ENCODE peak calls at places on chromosomes 3 and 15, in six cellular contexts. J is HCT116, M is K562, H is SK-N-SH, R is HepG2, N is GM12878. Z is an unnamed sample.

GRCh38 chr3:151707216-151707615 is 26.5 kb upstream of the AADACL2 start:
- DNase-seq in J (no peak), M (no peak), H (no peak), R (no peak), N (no peak), Z (no peak)

GRCh38 chr3:111151438-111151837 is 79.8 kb downstream of the NECTIN3 start:
- DNase-seq in J (peak; percentile 57), M (no peak), H (no peak), R (peak; percentile 27), N (no peak), Z (no peak)

GRCh38 chr3:72380711-72381508 is 467.3 kb downstream of the SHQ1 start:
- DNase-seq in J (no peak), M (no peak), H (no peak), R (no peak), N (no peak), Z (no peak)

GRCh38 chr3:50624634-50625033 is 7.7 kb downstream of the MAPKAPK3 start:
- DNase-seq in J (no peak), M (no peak), H (no peak), R (peak; percentile 45), N (no peak), Z (peak; percentile 87)

GRCh38 chr3:45275006-45275704 is 49.1 kb upstream of the TMEM158 start:
- DNase-seq in J (no peak), M (no peak), H (no peak), R (no peak), N (no peak), Z (no peak)

GRCh38 chr3:103613738-103614137 is 1178.9 kb downstream of the ZPLD1 start:
- DNase-seq in J (no peak), M (no peak), H (no peak), R (no peak), N (no peak), Z (no peak)

GRCh38 chr3:122305818-122306621 is 19.0 kb upstream of the CSTA start:
- DNase-seq in J (peak; percentile 23), M (peak; percentile 4), H (no peak), R (peak; percentile 67), N (no peak), Z (peak; percentile 61)

GRCh38 chr3:44026224-44026865 is 215.3 kb upstream of the TOPAZ1 start:
- DNase-seq in J (no peak), M (no peak), H (no peak), R (no peak), N (no peak), Z (peak; percentile 24)

GRCh38 chr15:62272290-62272689 is 107.2 kb upstream of the C2CD4B start:
- DNase-seq in J (no peak), M (no peak), H (no peak), R (no peak), N (no peak), Z (no peak)

GRCh38 chr3:154480033-154480432 is 50.0 kb upstream of the GPR149 start:
- DNase-seq in J (no peak), M (no peak), H (no peak), R (no peak), N (no peak), Z (no peak)

GRCh38 chr15:96150277-96150676 is 180.2 kb upstream of the NR2F2 start:
- DNase-seq in J (no peak), M (no peak), H (no peak), R (no peak), N (no peak), Z (no peak)

GRCh38 chr3:190192807-190193206 is 72.1 kb upstream of the P3H2 start:
- DNase-seq in J (no peak), M (no peak), H (no peak), R (no peak), N (no peak), Z (no peak)

GRCh38 chr3:123632161-123632655 is 47.4 kb upstream of the HACD2 start:
- DNase-seq in J (no peak), M (no peak), H (no peak), R (no peak), N (no peak), Z (no peak)

GRCh38 chr3:134161817-134162396 is 88.8 kb downstream of the RYK start:
- DNase-seq in J (no peak), M (no peak), H (no peak), R (no peak), N (no peak), Z (no peak)

GRCh38 chr15:50876989-50877360 is 31.5 kb upstream of the AP4E1 start:
- DNase-seq in J (peak; percentile 68), M (peak; percentile 90), H (peak; percentile 76), R (peak; percentile 78), N (no peak), Z (peak; percentile 20)

GRCh38 chr3:193971268-193971751 is 164.6 kb upstream of the HES1 start:
- DNase-seq in J (no peak), M (no peak), H (no peak), R (no peak), N (peak; percentile 58), Z (no peak)

GRCh38 chr3:42013652-42014442 is 51.9 kb upstream of the ULK4 start:
- DNase-seq in J (no peak), M (peak; percentile 45), H (peak; percentile 82), R (no peak), N (no peak), Z (peak; percentile 56)

GRCh38 chr3:66362541-66362941 is 138.3 kb downstream of the LRIG1 start:
- DNase-seq in J (no peak), M (no peak), H (no peak), R (no peak), N (no peak), Z (no peak)

GRCh38 chr3:45188714-45189659 is 37.1 kb downstream of the TMEM158 start:
- DNase-seq in J (no peak), M (no peak), H (no peak), R (peak; percentile 25), N (no peak), Z (no peak)

GRCh38 chr15:92877000-92877399 is 23.1 kb upstream of the CHD2 start:
- DNase-seq in J (no peak), M (peak; percentile 42), H (no peak), R (peak; percentile 75), N (no peak), Z (no peak)

GRCh38 chr3:77161098-77161497 is 121.2 kb downstream of the ROBO2 start:
- DNase-seq in J (no peak), M (no peak), H (no peak), R (no peak), N (no peak), Z (no peak)

GRCh38 chr3:136960838-136961836 is 3.4 kb downstream of the IL20RB start:
- DNase-seq in J (peak; percentile 44), M (no peak), H (no peak), R (no peak), N (no peak), Z (no peak)

GRCh38 chr15:51780636-51781035 is 29.2 kb downstream of the TMOD2 start:
- DNase-seq in J (no peak), M (no peak), H (no peak), R (no peak), N (no peak), Z (no peak)

GRCh38 chr15:60020736-60021135 is 16.6 kb downstream of the FOXB1 start:
- DNase-seq in J (no peak), M (no peak), H (no peak), R (no peak), N (no peak), Z (no peak)

GRCh38 chr15:60022379-60022741 is 18.2 kb downstream of the FOXB1 start:
- DNase-seq in J (no peak), M (no peak), H (no peak), R (no peak), N (no peak), Z (no peak)

GRCh38 chr15:60021589-60022378 is 17.7 kb downstream of the FOXB1 start:
- DNase-seq in J (no peak), M (no peak), H (no peak), R (no peak), N (no peak), Z (no peak)

DNA sequence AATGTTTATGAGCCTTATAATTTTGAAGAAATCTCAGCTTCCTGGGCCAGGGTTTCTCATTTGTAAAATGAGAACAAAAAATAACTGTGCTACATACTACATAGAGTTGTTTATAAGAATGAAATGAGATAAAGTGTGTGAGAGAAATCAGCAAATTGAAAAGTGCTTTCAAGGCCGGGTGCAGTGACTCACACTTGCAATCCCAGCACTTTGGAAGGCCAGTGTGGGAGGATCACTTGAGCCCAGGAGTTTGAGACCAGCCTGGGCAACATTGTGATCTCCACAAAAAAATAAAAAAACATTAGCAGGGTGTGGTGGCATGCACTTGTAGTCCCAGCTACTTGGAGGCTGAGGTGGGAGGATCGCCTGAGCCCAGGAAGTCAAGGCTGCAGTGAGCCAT is 22.4 kb downstream of the FOXB1 start:
- DNase-seq in J (no peak), M (no peak), H (no peak), R (no peak), N (no peak), Z (no peak)
- TF ChIP-seq JUND in J (no peak), M (no peak), H (no peak), R (no peak), N (no peak), Z (no peak)

GRCh38 chr15:89642106-89642505 is 13.2 kb downstream of the KIF7 start:
- DNase-seq in J (no peak), M (no peak), H (no peak), R (no peak), N (no peak), Z (no peak)
- TF ChIP-seq JUND in J (no peak), M (no peak), H (no peak), R (no peak), N (no peak), Z (no peak)

GRCh38 chr3:195148553-195148952 is 122.4 kb downstream of the XXYLT1 start:
- DNase-seq in J (no peak), M (no peak), H (no peak), R (no peak), N (no peak), Z (no peak)

GRCh38 chr3:195150194-195151118 is 120.5 kb downstream of the XXYLT1 start:
- DNase-seq in J (no peak), M (peak; percentile 88), H (peak; percentile 38), R (no peak), N (no peak), Z (no peak)

GRCh38 chr3:195149292-195149691 is 121.7 kb downstream of the XXYLT1 start:
- DNase-seq in J (no peak), M (no peak), H (peak; percentile 75), R (no peak), N (no peak), Z (no peak)

GRCh38 chr3:195151402-195151801 is 119.6 kb downstream of the XXYLT1 start:
- DNase-seq in J (no peak), M (no peak), H (no peak), R (no peak), N (no peak), Z (no peak)

DNA sequence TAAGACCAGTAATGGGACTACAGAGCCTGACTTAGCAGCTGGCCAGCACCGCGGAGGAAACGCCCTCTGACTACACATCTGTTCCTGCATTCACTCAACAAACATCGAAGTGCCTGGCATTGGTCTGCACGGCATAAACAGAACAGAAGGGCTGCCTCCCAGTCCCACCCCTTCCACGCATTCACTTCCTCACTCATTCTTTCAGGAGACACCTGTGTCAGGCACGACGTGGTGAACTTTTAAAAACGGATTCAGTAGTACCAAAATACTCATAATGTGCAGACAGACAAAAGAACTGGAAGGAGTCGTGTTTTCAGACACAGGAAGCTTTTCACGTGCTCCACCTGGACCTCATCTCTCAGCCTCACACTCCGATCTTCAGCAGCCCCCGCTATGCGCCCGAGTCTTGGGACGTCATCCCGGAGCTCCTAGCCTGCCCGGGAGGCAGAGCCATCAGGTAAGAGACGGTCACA is 123.3 kb downstream of the XXYLT1 start:
- DNase-seq in J (no peak), M (no peak), H (no peak), R (no peak), N (peak; percentile 91), Z (no peak)
- TF ChIP-seq JUND in J (no peak), M (no peak), H (no peak), R (no peak), N (no peak), Z (no peak)

GRCh38 chr3:81666502-81667121 is 94.8 kb downstream of the GBE1 start:
- DNase-seq in J (no peak), M (peak; percentile 3), H (peak; percentile 14), R (no peak), N (no peak), Z (peak; percentile 1)
- TF ChIP-seq JUND in J (no peak), M (no peak), H (no peak), R (no peak), N (no peak), Z (no peak)